ENCODE peak calls at places on chromosomes 2 and 18, in four cellular contexts. O is psoas muscle, H is mammary epithelial cell, R is BE2C. N is an unnamed sample. For H3K27me3, the result is how much of the 10 kb centered on the place peaks cover.

GRCh38 chr2:188726561-188727247 is 247.5 kb upstream of the COL3A1 start:
- DNase-seq in O (no peak), H (peak), R (no peak), N (no peak)

GRCh38 chr2:4780679-4781078 is 911.5 kb upstream of the SOX11 start:
- DNase-seq in O (no peak), H (peak), R (no peak), N (no peak)

GRCh38 chr2:47518497-47519146 is 115.7 kb downstream of the MSH2 start:
- DNase-seq in O (no peak), H (no peak), R (no peak), N (no peak)

GRCh38 chr2:28276076-28276618 is 116.5 kb upstream of the FOSL2 start:
- DNase-seq in O (no peak), H (peak), R (no peak), N (no peak)

GRCh38 chr2:9770006-9770307 is 73.3 kb upstream of the TAF1B start:
- DNase-seq in O (no peak), H (no peak), R (no peak), N (no peak)

GRCh38 chr18:11974741-11975325 is 6.5 kb upstream of the IMPA2 start:
- DNase-seq in O (no peak), H (no peak), R (no peak), N (no peak)

GRCh38 chr2:217142649-217143266 is 282.9 kb upstream of the TNP1 start:
- DNase-seq in O (no peak), H (peak), R (peak), N (peak)

GRCh38 chr18:46071894-46072867 is at the start of gene PSTPIP2:
- DNase-seq in O (peak), H (peak), R (peak), N (peak)

GRCh38 chr2:239459581-239459980 is 58.8 kb upstream of the HDAC4 start:
- DNase-seq in O (no peak), H (no peak), R (no peak), N (no peak)

GRCh38 chr2:12162269-12163247 is 416.1 kb downstream of the LPIN1 start:
- DNase-seq in O (no peak), H (no peak), R (no peak), N (no peak)

GRCh38 chr2:17813015-17813741 is 3.1 kb upstream of the MSGN1 start:
- DNase-seq in O (no peak), H (peak), R (no peak), N (no peak)

GRCh38 chr18:44986933-44987332 is 306.2 kb downstream of the SETBP1 start:
- DNase-seq in O (no peak), H (no peak), R (no peak), N (no peak)

GRCh38 chr2:60533114-60534033 is 20.1 kb downstream of the BCL11A start:
- DNase-seq in O (no peak), H (peak), R (peak), N (no peak)

GRCh38 chr2:111161971-111162370 is 41.3 kb downstream of the BCL2L11 start:
- DNase-seq in O (peak), H (no peak), R (no peak), N (peak)

GRCh38 chr18:36158261-36158867 is 28.7 kb downstream of the ELP2 start:
- DNase-seq in O (no peak), H (peak), R (no peak), N (no peak)

GRCh38 chr18:8820701-8821465 is 115.5 kb downstream of the MTCL1 start:
- DNase-seq in O (no peak), H (no peak), R (no peak), N (no peak)

GRCh38 chr2:86794866-86795265 is 4.2 kb upstream of the CD8A start:
- DNase-seq in O (no peak), H (no peak), R (no peak), N (no peak)

GRCh38 chr2:110101280-110101844 is 14.3 kb downstream of the MALL start:
- DNase-seq in O (peak), H (peak), R (peak), N (peak)

GRCh38 chr2:113842919-113843736 is 46.8 kb upstream of the ACTR3 start:
- DNase-seq in O (no peak), H (peak), R (no peak), N (no peak)

GRCh38 chr2:71101656-71102055 is 28.4 kb downstream of the MCEE start:
- DNase-seq in O (no peak), H (peak), R (no peak), N (no peak)

GRCh38 chr2:219058541-219059374 is 2.0 kb downstream of the IHH start:
- DNase-seq in O (peak), H (no peak), R (no peak), N (peak)

GRCh38 chr2:206855585-206856433 is 83.5 kb upstream of the CPO start:
- DNase-seq in O (no peak), H (no peak), R (no peak), N (no peak)

GRCh38 chr2:76415821-76416220 is 705.1 kb upstream of the GCFC2 start:
- DNase-seq in O (no peak), H (no peak), R (no peak), N (no peak)

GRCh38 chr2:122743031-122743675 is 987.7 kb downstream of the TSN start:
- DNase-seq in O (no peak), H (no peak), R (no peak), N (no peak)

GRCh38 chr2:239158641-239159475 is 242.0 kb downstream of the HDAC4 start:
- DNase-seq in O (peak), H (no peak), R (no peak), N (no peak)

GRCh38 chr2:132627542-132627941 is 42.5 kb downstream of the LYPD1 start:
- DNase-seq in O (no peak), H (peak), R (no peak), N (no peak)

GRCh38 chr2:54653572-54654204 is 69.8 kb upstream of the EML6 start:
- DNase-seq in O (peak), H (no peak), R (no peak), N (no peak)

GRCh38 chr2:15941483-15941853 is 1.1 kb downstream of the MYCN start:
- DNase-seq in O (no peak), H (peak), R (peak), N (no peak)

GRCh38 chr2:96951125-96951654 is 35.2 kb downstream of the FAM178B start:
- DNase-seq in O (peak), H (peak), R (peak), N (peak)

GRCh38 chr2:9802576-9802993 is 40.7 kb upstream of the TAF1B start:
- DNase-seq in O (no peak), H (no peak), R (no peak), N (no peak)

GRCh38 chr2:285506-285905 is 2.4 kb downstream of the ALKAL2 start:
- DNase-seq in O (no peak), H (no peak), R (no peak), N (no peak)

GRCh38 chr2:11827547-11827946 is 81.1 kb downstream of the LPIN1 start:
- DNase-seq in O (no peak), H (no peak), R (no peak), N (no peak)

GRCh38 chr2:138267902-138268254 is 233.7 kb upstream of the SPOPL start:
- DNase-seq in O (no peak), H (no peak), R (no peak), N (no peak)

GRCh38 chr2:238905224-238905623 is 57.3 kb downstream of the TWIST2 start:
- DNase-seq in O (no peak), H (no peak), R (no peak), N (no peak)

GRCh38 chr18:63180333-63180732 is 139.2 kb downstream of the BCL2 start:
- DNase-seq in O (no peak), H (no peak), R (no peak), N (no peak)
- H3K27me3 ChIP-seq in O (under half), H (under half), R (under half), N (under half)

GRCh38 chr2:164570475-164570874 is 50.8 kb downstream of the GRB14 start:
- DNase-seq in O (no peak), H (no peak), R (no peak), N (no peak)

GRCh38 chr2:164569334-164569733 is 51.9 kb downstream of the GRB14 start:
- DNase-seq in O (no peak), H (no peak), R (no peak), N (no peak)

GRCh38 chr2:164574931-164575330 is 46.4 kb downstream of the GRB14 start:
- DNase-seq in O (no peak), H (no peak), R (no peak), N (no peak)
- TF ChIP-seq CTCF in O (no peak), H (no peak), R (no peak), N (no peak)

GRCh38 chr2:176093145-176093888 is 796 bp downstream of the HOXD13 start:
- DNase-seq in O (no peak), H (no peak), R (no peak), N (peak)
- H3K27me3 ChIP-seq in O (half or more), H (half or more), R (half or more), N (under half)

DNA sequence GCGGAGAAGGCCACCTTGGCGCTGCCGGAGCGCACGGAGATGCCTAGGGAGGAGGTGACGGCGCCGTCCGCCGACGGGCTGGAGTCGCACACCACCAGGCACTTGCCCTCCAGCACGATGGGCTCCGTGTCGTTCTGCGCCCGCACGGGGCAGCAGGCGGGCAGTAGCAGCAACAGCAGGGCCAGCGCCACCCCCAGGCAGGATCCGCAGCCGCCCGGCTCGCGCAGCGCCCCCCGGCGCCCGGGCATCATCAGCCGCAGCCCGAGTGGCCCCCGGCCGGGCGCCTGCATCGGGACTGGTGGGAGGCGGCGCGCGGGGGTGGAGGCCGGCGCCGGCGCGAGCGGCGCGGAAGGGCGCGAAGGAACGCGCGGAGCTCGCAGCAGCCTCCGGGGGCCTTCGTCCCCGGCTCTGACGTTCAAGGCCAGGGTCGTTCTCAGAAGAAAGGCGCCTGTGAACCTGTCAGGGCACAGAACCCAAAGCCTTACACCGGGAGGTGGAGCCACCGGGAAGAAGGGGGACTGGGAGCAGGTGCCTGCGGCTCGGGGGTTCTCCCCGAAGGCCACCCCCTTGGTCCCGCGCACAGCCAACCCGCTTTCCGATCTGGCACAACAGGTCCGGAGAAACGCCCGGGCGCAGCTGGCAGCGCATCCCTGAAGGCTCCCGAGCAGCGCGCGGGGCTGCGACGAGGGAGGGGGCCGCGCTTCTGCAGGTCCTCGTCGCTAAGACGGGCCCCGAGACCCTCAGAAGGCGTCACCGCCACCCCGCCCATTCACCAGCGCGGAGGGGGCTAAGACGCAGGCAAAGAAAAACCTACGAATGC is 2.1 kb downstream of the CBLN2 start:
- DNase-seq in O (no peak), H (no peak), R (peak), N (no peak)
- TF ChIP-seq CTCF in O (no peak), H (no peak), R (no peak), N (no peak)

GRCh38 chr2:19228720-19229119 is 129.7 kb downstream of the OSR1 start:
- DNase-seq in O (no peak), H (peak), R (no peak), N (no peak)

GRCh38 chr2:19225931-19226330 is 132.5 kb downstream of the OSR1 start:
- DNase-seq in O (no peak), H (peak), R (no peak), N (no peak)

GRCh38 chr2:19231625-19232024 is 126.8 kb downstream of the OSR1 start:
- DNase-seq in O (no peak), H (no peak), R (no peak), N (no peak)

GRCh38 chr2:19228092-19228670 is 130.2 kb downstream of the OSR1 start:
- DNase-seq in O (no peak), H (peak), R (no peak), N (no peak)

DNA sequence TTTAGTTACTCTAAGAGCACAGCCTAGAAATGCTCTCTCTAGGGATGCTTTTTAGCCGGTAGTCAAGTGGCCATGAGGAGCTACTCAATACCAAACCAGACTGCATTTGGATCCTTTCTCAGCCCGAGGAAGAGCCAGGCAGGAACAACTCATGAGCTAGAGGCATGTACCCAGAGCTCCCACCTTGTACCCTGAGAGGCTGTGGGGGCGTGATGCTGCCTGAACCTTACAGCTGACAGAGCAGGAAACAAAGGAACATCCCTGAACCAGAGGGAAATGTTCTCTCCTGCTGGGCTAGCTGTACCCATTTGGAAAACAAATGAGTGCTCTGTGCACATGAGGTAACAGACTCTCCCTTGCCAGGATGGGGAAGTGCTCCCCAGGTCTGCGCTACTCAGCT is 131.6 kb downstream of the OSR1 start:
- DNase-seq in O (no peak), H (no peak), R (no peak), N (no peak)
- H3K27me3 ChIP-seq in O (under half), H (under half), R (under half), N (under half)

DNA sequence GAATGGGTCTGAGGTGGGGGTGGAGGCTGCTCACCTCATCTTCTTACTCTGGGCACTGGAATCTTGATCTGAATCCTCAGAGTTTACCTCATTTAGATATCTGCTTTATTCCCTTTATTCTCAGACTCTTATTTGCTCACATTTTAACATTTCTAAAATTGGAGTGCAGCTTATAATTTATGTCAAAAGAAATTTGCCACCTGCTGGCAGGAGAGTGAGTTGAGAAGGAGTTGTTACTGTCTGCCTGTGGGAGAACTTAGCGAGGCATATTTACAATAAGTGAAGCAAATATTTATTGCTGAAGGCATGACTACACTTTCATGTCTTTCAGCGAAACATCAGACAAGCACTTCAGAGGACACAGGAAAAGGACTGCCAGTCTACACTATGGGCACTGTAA is 16.4 kb upstream of the KIAA2012 start:
- DNase-seq in O (no peak), H (no peak), R (no peak), N (no peak)
- TF ChIP-seq CTCF in O (peak), H (peak), R (peak), N (no peak)

GRCh38 chr2:176085120-176085788 is 1.5 kb upstream of the EVX2 start:
- DNase-seq in O (no peak), H (no peak), R (no peak), N (peak)
- H3K27me3 ChIP-seq in O (half or more), H (half or more), R (half or more), N (half or more)